ENCODE peak calls at places on chromosomes 2 and 18, in eight cellular contexts. One of them, this sample, is unnamed.
A peak's percentile ranks its signal among the peaks of the same experiment; 100 is the strongest.

GRCh38 chr2:144424559-144425240 is 95.2 kb downstream of the ZEB2 start:
- DNase-seq in neuronal stem cell: no peak
- DNase-seq in mucosa of descending colon: no peak
- DNase-seq in dermis blood vessel endothelial cell: no peak
- DNase-seq in substantia nigra: no peak
- DNase-seq in endodermal cell: no peak
- DNase-seq in sciatic nerve: no peak
- DNase-seq in NK-92 treated with Interleukin-12 subunit alpha and Interleukin-12 subunit beta, amount 100 ng/mL, for 24 hours: no peak
- DNase-seq in this sample: no peak

GRCh38 chr2:237955640-237956401 is 11.0 kb upstream of the UBE2F start:
- DNase-seq in neuronal stem cell: no peak
- DNase-seq in mucosa of descending colon: peak; percentile 18
- DNase-seq in dermis blood vessel endothelial cell: no peak
- DNase-seq in substantia nigra: no peak
- DNase-seq in endodermal cell: peak; percentile 76
- DNase-seq in sciatic nerve: no peak
- DNase-seq in NK-92 treated with Interleukin-12 subunit alpha and Interleukin-12 subunit beta, amount 100 ng/mL, for 24 hours: no peak
- DNase-seq in this sample: no peak

GRCh38 chr2:228180126-228181097 is 1.1 kb downstream of the SPHKAP start:
- DNase-seq in neuronal stem cell: peak; percentile 11
- DNase-seq in mucosa of descending colon: no peak
- DNase-seq in dermis blood vessel endothelial cell: no peak
- DNase-seq in substantia nigra: peak; percentile 13
- DNase-seq in endodermal cell: peak; percentile 85
- DNase-seq in sciatic nerve: no peak
- DNase-seq in NK-92 treated with Interleukin-12 subunit alpha and Interleukin-12 subunit beta, amount 100 ng/mL, for 24 hours: no peak
- DNase-seq in this sample: no peak

GRCh38 chr2:176960736-176961135 is 251.9 kb upstream of the HNRNPA3 start:
- DNase-seq in neuronal stem cell: no peak
- DNase-seq in mucosa of descending colon: no peak
- DNase-seq in dermis blood vessel endothelial cell: no peak
- DNase-seq in substantia nigra: no peak
- DNase-seq in endodermal cell: no peak
- DNase-seq in sciatic nerve: no peak
- DNase-seq in NK-92 treated with Interleukin-12 subunit alpha and Interleukin-12 subunit beta, amount 100 ng/mL, for 24 hours: no peak
- DNase-seq in this sample: no peak

GRCh38 chr2:200746301-200746700 is 65.4 kb upstream of the BZW1 start:
- DNase-seq in neuronal stem cell: no peak
- DNase-seq in mucosa of descending colon: no peak
- DNase-seq in dermis blood vessel endothelial cell: no peak
- DNase-seq in substantia nigra: no peak
- DNase-seq in endodermal cell: no peak
- DNase-seq in sciatic nerve: no peak
- DNase-seq in NK-92 treated with Interleukin-12 subunit alpha and Interleukin-12 subunit beta, amount 100 ng/mL, for 24 hours: no peak
- DNase-seq in this sample: no peak

GRCh38 chr2:231228223-231228622 is 29.8 kb downstream of the ARMC9 start:
- DNase-seq in neuronal stem cell: no peak
- DNase-seq in mucosa of descending colon: no peak
- DNase-seq in dermis blood vessel endothelial cell: no peak
- DNase-seq in substantia nigra: no peak
- DNase-seq in endodermal cell: peak; percentile 58
- DNase-seq in sciatic nerve: no peak
- DNase-seq in NK-92 treated with Interleukin-12 subunit alpha and Interleukin-12 subunit beta, amount 100 ng/mL, for 24 hours: no peak
- DNase-seq in this sample: no peak

GRCh38 chr18:58580623-58581022 is 48.3 kb downstream of the ALPK2 start:
- DNase-seq in neuronal stem cell: no peak
- DNase-seq in mucosa of descending colon: no peak
- DNase-seq in dermis blood vessel endothelial cell: no peak
- DNase-seq in substantia nigra: no peak
- DNase-seq in endodermal cell: peak; percentile 81
- DNase-seq in sciatic nerve: no peak
- DNase-seq in NK-92 treated with Interleukin-12 subunit alpha and Interleukin-12 subunit beta, amount 100 ng/mL, for 24 hours: no peak
- DNase-seq in this sample: peak; percentile 80

GRCh38 chr2:221817052-221817451 is 244.9 kb upstream of the EPHA4 start:
- DNase-seq in neuronal stem cell: no peak
- DNase-seq in mucosa of descending colon: no peak
- DNase-seq in dermis blood vessel endothelial cell: no peak
- DNase-seq in substantia nigra: no peak
- DNase-seq in endodermal cell: no peak
- DNase-seq in sciatic nerve: no peak
- DNase-seq in NK-92 treated with Interleukin-12 subunit alpha and Interleukin-12 subunit beta, amount 100 ng/mL, for 24 hours: no peak
- DNase-seq in this sample: peak; percentile 45

GRCh38 chr2:215880970-215881369 is 132.4 kb downstream of the MREG start:
- DNase-seq in neuronal stem cell: no peak
- DNase-seq in mucosa of descending colon: no peak
- DNase-seq in dermis blood vessel endothelial cell: no peak
- DNase-seq in substantia nigra: no peak
- DNase-seq in endodermal cell: no peak
- DNase-seq in sciatic nerve: no peak
- DNase-seq in NK-92 treated with Interleukin-12 subunit alpha and Interleukin-12 subunit beta, amount 100 ng/mL, for 24 hours: no peak
- DNase-seq in this sample: no peak

GRCh38 chr2:173002751-173003541 is 72.7 kb upstream of the MAP3K20 start:
- DNase-seq in neuronal stem cell: no peak
- DNase-seq in mucosa of descending colon: no peak
- DNase-seq in dermis blood vessel endothelial cell: peak; percentile 15
- DNase-seq in substantia nigra: no peak
- DNase-seq in endodermal cell: no peak
- DNase-seq in sciatic nerve: no peak
- DNase-seq in NK-92 treated with Interleukin-12 subunit alpha and Interleukin-12 subunit beta, amount 100 ng/mL, for 24 hours: no peak
- DNase-seq in this sample: no peak